ENCODE peak calls at places on chromosomes 3 and 15, in nine cellular contexts. A is HCT116, Z is hepatocyte, H is neural progenitor cell, R is MM.1S, C is GM23248, E is GM23338, M is SK-N-SH, I is OCI-LY7. T is an unnamed sample.

GRCh38 chr3:195540031-195540430 is 3.1 kb downstream of the PPP1R2 start:
- DNase-seq in H (no peak), E (no peak), R (no peak), I (peak), A (no peak), Z (no peak), M (no peak), C (no peak), T (no peak)

GRCh38 chr3:52790741-52791140 is 3.9 kb upstream of the ITIH3 start:
- DNase-seq in H (no peak), M (no peak), C (no peak), E (no peak), R (no peak), I (no peak), Z (no peak), A (no peak), T (no peak)

GRCh38 chr3:159605101-159605500 is 383.5 kb upstream of the IL12A start:
- DNase-seq in M (no peak), E (no peak), C (no peak), A (no peak), I (no peak), Z (no peak), H (no peak), R (no peak), T (no peak)

GRCh38 chr3:104005815-104006214 is 1360.9 kb upstream of the ALCAM start:
- DNase-seq in H (no peak), I (no peak), M (no peak), Z (no peak), A (no peak), E (no peak), C (no peak), R (no peak), T (peak)

GRCh38 chr15:85479071-85479647 is 98.8 kb downstream of the AKAP13 start:
- DNase-seq in A (no peak), R (no peak), E (peak), M (peak), I (no peak), C (peak), H (no peak), Z (no peak), T (peak)

GRCh38 chr3:181879926-181880325 is 168.2 kb downstream of the SOX2 start:
- DNase-seq in R (no peak), H (no peak), M (no peak), C (no peak), E (no peak), A (no peak), Z (no peak), I (no peak), T (peak)

GRCh38 chr15:26864664-26865191 is 2.1 kb upstream of the GABRA5 start:
- DNase-seq in C (peak), I (peak), M (peak), H (peak), A (no peak), E (peak), Z (peak), R (no peak), T (peak)

GRCh38 chr15:27768731-27769510 is 330.2 kb downstream of the OCA2 start:
- DNase-seq in A (no peak), I (no peak), Z (no peak), H (no peak), R (no peak), E (peak), C (no peak), M (no peak), T (no peak)

GRCh38 chr3:88078930-88079329 is 19.9 kb downstream of the ZNF654 start:
- DNase-seq in I (no peak), C (no peak), R (no peak), E (no peak), Z (no peak), M (no peak), A (no peak), H (no peak), T (no peak)

GRCh38 chr15:78997981-78998499 is 53.2 kb upstream of the CTSH start:
- DNase-seq in E (no peak), I (no peak), M (no peak), H (no peak), Z (no peak), A (no peak), C (no peak), R (no peak), T (no peak)

GRCh38 chr3:23704316-23704715 is 101.4 kb upstream of the UBE2E1 start:
- DNase-seq in C (no peak), Z (no peak), H (no peak), M (no peak), A (no peak), I (no peak), E (no peak), R (no peak), T (no peak)

GRCh38 chr3:72696815-72697214 is 151.4 kb downstream of the SHQ1 start:
- DNase-seq in I (no peak), R (no peak), A (no peak), H (no peak), C (no peak), M (no peak), E (peak), Z (no peak), T (no peak)

GRCh38 chr3:102125994-102126368 is 276.7 kb downstream of the NFKBIZ start:
- DNase-seq in Z (no peak), R (no peak), H (no peak), E (no peak), I (no peak), A (no peak), C (no peak), M (no peak), T (peak)

GRCh38 chr3:50121416-50122032 is 32.8 kb downstream of the RBM5 start:
- DNase-seq in I (peak), Z (peak), A (peak), C (peak), H (peak), E (peak), M (peak), R (peak), T (peak)

GRCh38 chr15:60758961-60759729 is 280.2 kb upstream of the ICE2 start:
- DNase-seq in A (no peak), C (peak), R (no peak), E (no peak), Z (no peak), H (no peak), I (no peak), M (no peak), T (no peak)

GRCh38 chr15:38129531-38130199 is 123.0 kb upstream of the SPRED1 start:
- DNase-seq in C (peak), E (no peak), I (peak), H (peak), Z (peak), M (peak), R (peak), A (no peak), T (peak)

GRCh38 chr3:108099679-108100428 is 9.0 kb upstream of the CD47 start:
- DNase-seq in I (no peak), Z (no peak), R (no peak), M (no peak), A (no peak), C (no peak), H (no peak), E (no peak), T (no peak)

GRCh38 chr15:37981781-37982180 is 47.3 kb downstream of the TMCO5A start:
- DNase-seq in R (peak), I (peak), Z (peak), H (peak), A (peak), C (peak), M (peak), E (peak), T (peak)

GRCh38 chr15:71364117-71364584 is 248.9 kb downstream of the THSD4 start:
- DNase-seq in E (no peak), Z (no peak), A (no peak), R (no peak), C (no peak), I (no peak), H (no peak), M (no peak), T (no peak)

GRCh38 chr3:99716463-99716995 is 78.1 kb downstream of the COL8A1 start:
- DNase-seq in E (peak), I (no peak), M (no peak), R (peak), C (no peak), Z (no peak), A (no peak), H (no peak), T (no peak)
- TF ChIP-seq EZH2phosphoT487 in E (no peak), I (no peak), M (no peak), R (no peak), C (no peak), Z (no peak), A (no peak), H (no peak), T (no peak)

DNA sequence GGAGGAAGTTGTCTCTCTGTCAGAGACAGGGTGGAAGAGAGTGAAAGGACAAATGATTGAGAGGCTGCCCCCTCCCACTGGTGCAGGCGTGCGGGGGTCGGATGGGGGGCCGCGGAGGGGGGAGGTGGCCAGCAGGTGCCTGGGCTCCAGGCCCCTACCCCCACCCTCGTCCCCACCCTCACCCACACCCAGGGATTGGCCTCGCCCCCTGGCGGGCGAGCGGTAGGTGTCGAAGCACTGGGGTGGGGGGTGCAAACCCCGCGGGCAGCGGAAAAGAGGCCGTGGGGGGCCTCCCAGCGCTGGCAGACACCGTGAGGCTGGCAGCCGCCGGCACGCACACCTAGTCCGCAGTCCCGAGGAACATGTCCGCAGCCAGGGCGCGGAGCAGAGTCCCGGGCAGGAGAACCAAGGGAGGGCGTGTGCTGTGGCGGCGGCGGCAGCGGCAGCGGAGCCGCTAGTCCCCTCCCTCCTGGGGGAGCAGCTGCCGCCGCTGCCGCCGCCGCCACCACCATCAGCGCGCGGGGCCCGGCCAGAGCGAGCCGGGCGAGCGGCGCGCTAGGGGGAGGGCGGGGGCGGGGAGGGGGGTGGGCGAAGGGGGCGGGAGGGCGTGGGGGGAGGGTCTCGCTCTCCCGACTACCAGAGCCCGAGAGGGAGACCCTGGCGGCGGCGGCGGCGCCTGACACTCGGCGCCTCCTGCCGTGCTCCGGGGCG is at the start of gene KAT2B:
- DNase-seq in R (peak), M (peak), A (no peak), H (peak), E (peak), C (peak), I (peak), Z (peak), T (peak)
- TF ChIP-seq EZH2phosphoT487 in R (no peak), M (no peak), A (no peak), H (no peak), E (no peak), C (no peak), I (no peak), Z (no peak), T (no peak)

DNA sequence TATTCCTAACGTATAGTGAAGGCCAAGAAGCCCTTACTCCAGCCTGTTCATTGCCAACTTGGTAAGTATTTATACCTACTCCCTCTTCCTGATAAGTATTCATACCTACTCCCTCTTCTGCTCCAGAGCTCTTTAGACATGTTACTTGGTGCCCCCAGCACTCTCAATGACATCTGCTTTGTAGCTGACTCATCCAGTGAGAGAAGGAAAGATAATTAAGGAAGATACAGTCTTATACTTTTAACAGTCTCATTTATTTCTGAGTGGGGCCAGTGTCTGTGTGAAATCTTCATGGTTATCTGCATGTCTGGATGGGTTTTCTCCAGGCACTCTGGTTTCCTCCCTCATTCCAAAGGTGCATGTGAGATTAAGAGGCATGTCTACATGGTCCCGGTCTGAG is 698.7 kb downstream of the FHIT start:
- DNase-seq in I (no peak), C (peak), E (no peak), A (no peak), R (no peak), H (no peak), Z (no peak), M (no peak), T (no peak)
- TF ChIP-seq EZH2phosphoT487 in I (no peak), C (no peak), E (no peak), A (no peak), R (no peak), H (no peak), Z (no peak), M (no peak), T (no peak)

GRCh38 chr3:123028233-123028828 is 768 bp upstream of the SEMA5B start:
- DNase-seq in R (peak), M (peak), E (peak), H (peak), Z (peak), C (peak), I (peak), A (peak), T (peak)
- TF ChIP-seq EZH2phosphoT487 in R (no peak), M (no peak), E (no peak), H (no peak), Z (peak), C (peak), I (no peak), A (no peak), T (no peak)

GRCh38 chr15:90354986-90355385 is 2.9 kb downstream of the ZNF774 start:
- DNase-seq in M (no peak), Z (no peak), A (no peak), E (no peak), C (no peak), H (no peak), R (no peak), I (no peak), T (no peak)
- TF ChIP-seq EZH2phosphoT487 in M (no peak), Z (no peak), A (no peak), E (no peak), C (no peak), H (no peak), R (no peak), I (no peak), T (no peak)

DNA sequence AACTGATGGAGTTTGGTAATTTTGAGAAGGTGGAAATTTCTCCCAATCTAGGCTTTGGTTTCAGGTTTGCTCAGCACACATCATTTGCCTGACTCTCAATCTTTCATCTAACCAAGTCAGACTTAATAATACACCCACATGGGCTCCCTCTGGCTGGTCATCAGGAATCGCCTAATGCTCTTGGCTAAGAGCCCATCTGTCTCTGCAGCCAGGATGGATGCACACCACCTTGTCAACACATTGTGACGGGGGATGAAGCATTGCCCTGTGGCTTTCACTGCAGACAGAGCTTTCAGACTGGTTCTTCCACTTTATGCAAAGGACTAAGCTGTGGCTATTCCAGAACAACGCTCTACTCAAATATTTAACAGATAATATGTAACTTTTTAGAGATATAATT is 3.0 kb upstream of the HDGFL3 start:
- DNase-seq in M (peak), E (no peak), Z (peak), I (no peak), A (no peak), R (no peak), C (peak), H (no peak), T (peak)
- TF ChIP-seq EZH2phosphoT487 in M (no peak), E (no peak), Z (no peak), I (no peak), A (no peak), R (no peak), C (no peak), H (no peak), T (no peak)

GRCh38 chr3:186251948-186252619 is 110.0 kb downstream of the DGKG start:
- DNase-seq in C (no peak), I (no peak), E (no peak), A (no peak), H (no peak), Z (no peak), M (peak), R (no peak), T (no peak)
- TF ChIP-seq EZH2phosphoT487 in C (no peak), I (no peak), E (no peak), A (no peak), H (no peak), Z (no peak), M (no peak), R (no peak), T (no peak)

GRCh38 chr3:183100376-183100775 is 1.1 kb upstream of the MCCC1 start:
- DNase-seq in M (no peak), A (no peak), R (no peak), I (no peak), E (no peak), C (no peak), Z (no peak), H (no peak), T (peak)
- TF ChIP-seq EZH2phosphoT487 in M (no peak), A (no peak), R (no peak), I (no peak), E (no peak), C (no peak), Z (no peak), H (no peak), T (no peak)

GRCh38 chr15:49044761-49045571 is 1.3 kb downstream of the SECISBP2L start:
- DNase-seq in R (no peak), I (peak), C (peak), H (no peak), E (no peak), Z (no peak), A (no peak), M (no peak), T (peak)

GRCh38 chr15:49044002-49044401 is 2.2 kb downstream of the SECISBP2L start:
- DNase-seq in R (no peak), H (no peak), Z (no peak), I (no peak), M (no peak), A (no peak), E (no peak), C (peak), T (no peak)

GRCh38 chr15:49046113-49046883 is at the start of gene SECISBP2L:
- DNase-seq in H (peak), I (peak), Z (peak), E (peak), M (peak), R (peak), C (peak), A (peak), T (peak)

GRCh38 chr15:49047456-49047855 is 1.2 kb upstream of the SECISBP2L start:
- DNase-seq in E (no peak), H (no peak), Z (no peak), M (no peak), I (no peak), A (no peak), R (no peak), C (no peak), T (no peak)

GRCh38 chr15:49045691-49046112 is 544 bp downstream of the SECISBP2L start:
- DNase-seq in E (peak), R (peak), H (peak), M (no peak), A (no peak), Z (peak), C (peak), I (peak), T (peak)
- TF ChIP-seq EZH2phosphoT487 in E (no peak), R (no peak), H (no peak), M (no peak), A (no peak), Z (no peak), C (no peak), I (no peak), T (no peak)

GRCh38 chr3:31968927-31969418 is 12.1 kb downstream of the OSBPL10 start:
- DNase-seq in Z (peak), H (peak), I (no peak), R (no peak), A (peak), M (no peak), E (no peak), C (peak), T (peak)
- TF ChIP-seq EZH2phosphoT487 in Z (no peak), H (no peak), I (no peak), R (no peak), A (no peak), M (no peak), E (no peak), C (peak), T (no peak)

T was measured in PC-3.